ENCODE peak calls at places on chromosomes 2 and 18, in eight cellular contexts. W, R, S, A, Q, U, B and E are unnamed samples.

GRCh38 chr2:39571197-39571731 is 94.5 kb upstream of the TMEM178A start:
- DNase-seq in W (no peak), R (peak), S (no peak), A (no peak), Q (no peak), U (no peak), B (no peak), E (no peak)

GRCh38 chr2:105610444-105611327 is 134.0 kb upstream of the NCK2 start:
- DNase-seq in W (no peak), R (no peak), S (no peak), A (peak), Q (peak), U (peak), B (no peak), E (no peak)

GRCh38 chr18:36828157-36828629 is 609 bp downstream of the TPGS2 start:
- DNase-seq in W (no peak), R (peak), S (peak), A (peak), Q (peak), U (peak), B (peak), E (no peak)

GRCh38 chr2:75238670-75239330 is 39.5 kb upstream of the TACR1 start:
- DNase-seq in W (no peak), R (peak), S (no peak), A (peak), Q (no peak), U (no peak), B (peak), E (no peak)

GRCh38 chr2:191691016-191691725 is 13.2 kb downstream of the NABP1 start:
- DNase-seq in W (peak), R (peak), S (no peak), A (peak), Q (peak), U (peak), B (peak), E (no peak)

GRCh38 chr2:143885461-143885860 is 634.5 kb downstream of the ZEB2 start:
- DNase-seq in W (no peak), R (no peak), S (no peak), A (no peak), Q (no peak), U (no peak), B (no peak), E (no peak)

GRCh38 chr2:100613719-100614118 is 50.9 kb downstream of the PDCL3 start:
- DNase-seq in W (no peak), R (no peak), S (no peak), A (no peak), Q (no peak), U (no peak), B (no peak), E (no peak)

GRCh38 chr2:46335404-46335965 is 38.3 kb downstream of the EPAS1 start:
- DNase-seq in W (no peak), R (peak), S (no peak), A (peak), Q (peak), U (peak), B (peak), E (no peak)

GRCh38 chr2:40127890-40128548 is 323.9 kb downstream of the SLC8A1 start:
- DNase-seq in W (no peak), R (peak), S (no peak), A (peak), Q (no peak), U (no peak), B (peak), E (no peak)

GRCh38 chr2:30026091-30027055 is 105.0 kb upstream of the ALK start:
- DNase-seq in W (peak), R (peak), S (peak), A (peak), Q (peak), U (peak), B (peak), E (peak)

GRCh38 chr2:50529600-50530218 is 502.2 kb downstream of the NRXN1 start:
- DNase-seq in W (peak), R (peak), S (no peak), A (peak), Q (no peak), U (no peak), B (peak), E (no peak)

GRCh38 chr2:142008135-142008744 is 122.6 kb downstream of the LRP1B start:
- DNase-seq in W (no peak), R (peak), S (no peak), A (no peak), Q (peak), U (no peak), B (no peak), E (no peak)

GRCh38 chr2:27217173-27218121 is at the start of gene CAD:
- DNase-seq in W (peak), R (peak), S (peak), A (peak), Q (peak), U (peak), B (peak), E (peak)

GRCh38 chr2:64447317-64448060 is 6.5 kb upstream of the LGALSL start:
- DNase-seq in W (no peak), R (no peak), S (no peak), A (no peak), Q (no peak), U (no peak), B (no peak), E (no peak)

GRCh38 chr2:156064540-156064939 is 268.0 kb downstream of the NR4A2 start:
- DNase-seq in W (no peak), R (no peak), S (no peak), A (no peak), Q (no peak), U (no peak), B (no peak), E (no peak)

GRCh38 chr2:156065912-156066311 is 266.6 kb downstream of the NR4A2 start:
- DNase-seq in W (no peak), R (no peak), S (no peak), A (no peak), Q (no peak), U (peak), B (no peak), E (no peak)
- TF ChIP-seq CTCF in W (no peak), R (peak), S (no peak), A (no peak), Q (peak), U (peak), B (no peak), E (peak)

DNA sequence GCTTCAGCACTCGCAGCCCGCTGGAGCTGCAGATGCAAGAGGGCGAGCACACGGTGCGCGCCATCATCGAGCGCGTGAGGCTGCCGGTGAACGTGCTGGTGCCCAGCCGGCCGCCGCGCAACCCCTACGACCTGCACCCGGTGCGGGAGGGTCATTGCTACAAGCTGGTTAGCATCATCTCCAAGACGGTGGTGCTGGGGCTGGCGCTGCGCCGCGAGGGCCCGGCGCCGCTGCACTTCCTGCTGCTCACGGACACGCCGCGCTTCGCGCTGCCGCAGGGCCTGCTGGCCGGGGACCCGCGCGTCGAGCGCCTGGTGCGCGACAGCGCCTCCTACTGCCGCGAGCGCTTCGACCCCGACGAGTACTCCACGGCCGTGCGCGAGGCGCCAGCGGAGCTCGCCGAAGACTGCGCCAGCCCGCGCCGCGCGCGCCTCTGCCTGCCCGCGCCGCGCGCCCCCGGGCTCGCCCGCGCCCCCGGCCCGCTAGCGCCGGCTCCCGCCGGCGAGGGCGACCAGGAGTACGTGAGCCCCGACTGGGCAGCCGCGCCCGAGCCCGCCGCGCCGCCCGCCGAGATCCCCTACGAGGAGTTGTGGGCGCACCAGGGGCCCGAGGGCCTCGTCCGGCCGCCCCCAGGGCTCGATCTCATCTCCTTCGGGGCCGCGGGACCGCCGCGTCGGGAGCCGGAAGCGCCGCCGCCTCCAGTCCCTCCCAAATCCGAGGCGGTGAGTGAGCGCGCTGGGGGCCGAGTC is 11.8 kb downstream of the GAREM2 start:
- DNase-seq in W (peak), R (peak), S (peak), A (peak), Q (peak), U (peak), B (no peak), E (peak)
- TF ChIP-seq CTCF in W (peak), R (peak), S (peak), A (peak), Q (peak), U (peak), B (no peak), E (peak)

GRCh38 chr2:235501663-235502009 is 7.8 kb downstream of the AGAP1 start:
- DNase-seq in W (no peak), R (no peak), S (no peak), A (no peak), Q (no peak), U (no peak), B (no peak), E (no peak)

GRCh38 chr2:235505210-235505741 is 11.4 kb downstream of the AGAP1 start:
- DNase-seq in W (no peak), R (peak), S (peak), A (no peak), Q (no peak), U (peak), B (no peak), E (no peak)

GRCh38 chr2:235506997-235507615 is 13.3 kb downstream of the AGAP1 start:
- DNase-seq in W (no peak), R (no peak), S (no peak), A (no peak), Q (no peak), U (no peak), B (no peak), E (no peak)

GRCh38 chr2:235506291-235506996 is 12.6 kb downstream of the AGAP1 start:
- DNase-seq in W (no peak), R (peak), S (no peak), A (no peak), Q (no peak), U (peak), B (no peak), E (no peak)

DNA sequence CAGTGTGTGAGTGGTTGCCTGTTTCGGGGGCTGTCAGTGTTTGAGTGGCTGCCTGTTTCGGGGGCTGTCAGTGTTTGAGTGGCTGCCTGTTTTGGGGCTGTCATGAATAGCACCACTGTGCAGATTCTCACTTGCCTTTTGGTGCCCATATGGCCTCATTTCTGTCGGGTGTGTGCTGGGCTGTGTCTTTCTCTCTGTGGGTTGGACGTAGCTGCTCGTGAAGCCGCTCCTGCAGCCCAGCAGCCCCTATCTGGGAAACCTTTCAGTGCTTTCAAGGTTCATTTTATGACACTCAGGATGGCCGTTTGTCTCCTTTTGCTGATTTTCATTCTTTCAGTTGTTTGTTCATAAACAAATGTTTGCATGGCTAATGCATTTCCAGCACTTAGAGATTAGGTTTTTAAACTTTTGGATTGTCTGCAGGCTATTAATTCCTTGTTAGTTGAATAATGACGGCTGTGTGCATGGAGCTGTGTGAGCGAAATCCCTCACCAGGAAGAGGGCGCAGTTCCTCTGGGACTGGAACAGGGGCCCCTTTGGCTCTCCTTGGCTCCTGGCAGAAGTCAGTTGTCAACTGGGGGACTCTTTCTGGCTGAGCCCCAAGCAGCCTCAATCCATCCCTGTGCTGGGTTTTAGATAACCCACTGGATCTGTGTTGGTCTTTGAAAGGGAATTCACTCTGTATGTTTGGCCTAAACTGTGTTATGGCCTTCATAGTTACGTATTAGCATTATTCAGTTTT is 10.8 kb downstream of the AGAP1 start:
- DNase-seq in W (no peak), R (no peak), S (no peak), A (no peak), Q (no peak), U (no peak), B (no peak), E (no peak)
- TF ChIP-seq CTCF in W (no peak), R (no peak), S (no peak), A (no peak), Q (no peak), U (no peak), B (no peak), E (no peak)

DNA sequence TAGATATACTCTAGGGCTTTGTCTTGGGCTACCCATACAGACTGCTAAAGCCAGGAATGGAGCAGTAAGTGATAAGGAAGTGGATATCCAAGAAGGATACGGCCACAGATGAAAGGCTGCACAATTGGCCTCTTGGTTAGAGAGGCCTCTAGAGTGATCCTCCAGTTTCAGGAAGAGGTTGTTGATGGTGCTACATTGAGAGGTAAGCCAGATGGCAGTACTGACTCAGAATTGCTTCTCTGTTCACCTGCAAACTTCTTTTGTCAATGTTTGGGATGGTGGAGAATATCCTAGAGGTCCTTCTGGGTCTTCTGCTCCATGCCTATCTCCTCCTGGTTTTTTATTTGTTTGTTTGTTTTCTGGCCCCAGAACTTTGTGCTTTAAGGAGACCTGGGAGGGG is 226.8 kb upstream of the LRRTM1 start:
- DNase-seq in W (no peak), R (no peak), S (no peak), A (no peak), Q (no peak), U (no peak), B (no peak), E (no peak)
- TF ChIP-seq CTCF in W (no peak), R (no peak), S (no peak), A (no peak), Q (no peak), U (no peak), B (no peak), E (no peak)

GRCh38 chr18:3871687-3872086 is 421.7 kb downstream of the TGIF1 start:
- DNase-seq in W (no peak), R (no peak), S (no peak), A (no peak), Q (no peak), U (no peak), B (no peak), E (no peak)

GRCh38 chr18:3870914-3871313 is 420.9 kb downstream of the TGIF1 start:
- DNase-seq in W (no peak), R (no peak), S (no peak), A (no peak), Q (no peak), U (no peak), B (no peak), E (no peak)

GRCh38 chr18:3867768-3868445 is 417.9 kb downstream of the TGIF1 start:
- DNase-seq in W (no peak), R (peak), S (no peak), A (no peak), Q (no peak), U (no peak), B (no peak), E (no peak)

GRCh38 chr18:3867252-3867651 is 417.3 kb downstream of the TGIF1 start:
- DNase-seq in W (no peak), R (no peak), S (no peak), A (no peak), Q (no peak), U (no peak), B (no peak), E (no peak)

GRCh38 chr18:3869848-3870247 is 419.9 kb downstream of the TGIF1 start:
- DNase-seq in W (no peak), R (peak), S (no peak), A (peak), Q (no peak), U (no peak), B (peak), E (no peak)
- TF ChIP-seq CTCF in W (peak), R (peak), S (peak), A (peak), Q (peak), U (peak), B (peak), E (peak)

GRCh38 chr2:151947524-151948165 is 119.4 kb upstream of the ARL5A start:
- DNase-seq in W (no peak), R (no peak), S (no peak), A (peak), Q (no peak), U (peak), B (no peak), E (no peak)
- TF ChIP-seq CTCF in W (no peak), R (no peak), S (peak), A (no peak), Q (peak), U (no peak), B (peak), E (peak)

DNA sequence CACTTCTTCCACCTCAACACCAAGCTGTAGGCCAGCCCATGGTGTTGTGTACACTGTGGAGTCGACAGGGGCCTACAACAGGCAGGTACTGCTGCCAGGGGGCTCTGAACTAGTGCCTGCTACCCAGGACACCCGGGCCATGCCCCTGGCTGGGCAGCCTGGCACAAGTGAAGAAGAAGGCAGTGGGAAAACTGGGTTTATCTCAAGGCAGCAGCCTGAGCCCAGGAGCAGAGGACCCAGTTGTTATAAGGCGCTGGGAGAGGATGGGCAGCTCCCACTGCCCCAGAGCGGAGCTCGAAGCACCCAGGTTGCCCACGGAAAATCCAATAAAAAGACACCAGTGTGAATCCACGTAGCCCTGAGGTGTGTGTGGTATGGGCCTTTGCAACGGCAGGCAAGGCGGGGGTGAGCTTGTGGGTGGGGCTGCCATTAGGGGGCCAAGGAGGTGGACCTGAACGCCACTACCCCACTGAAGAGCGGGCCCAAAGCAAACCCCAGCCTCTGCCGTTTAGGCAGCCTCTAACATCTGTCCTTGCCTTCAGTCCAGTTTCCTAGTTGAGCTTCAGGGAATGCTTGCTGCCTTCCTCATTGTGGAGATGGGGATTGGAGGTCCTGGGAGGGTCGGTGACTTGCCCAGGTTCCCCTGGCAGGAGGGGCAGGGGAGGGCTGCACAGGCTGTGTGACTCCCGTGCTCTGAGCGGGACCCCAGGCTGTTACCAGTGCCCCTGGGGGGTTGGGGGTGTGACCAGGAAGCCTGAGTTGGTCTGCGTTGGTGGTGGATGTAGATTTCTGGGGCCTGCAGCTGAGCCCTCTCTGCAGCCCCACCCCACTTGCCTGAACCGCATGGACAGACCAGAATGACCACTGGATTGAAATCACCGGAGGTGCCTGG is 16.0 kb downstream of the ARID5A start:
- DNase-seq in W (no peak), R (no peak), S (peak), A (no peak), Q (no peak), U (no peak), B (no peak), E (peak)
- TF ChIP-seq CTCF in W (no peak), R (no peak), S (no peak), A (no peak), Q (no peak), U (no peak), B (no peak), E (no peak)

GRCh38 chr2:172200495-172201085 is 97.9 kb upstream of the DLX2 start:
- DNase-seq in W (no peak), R (peak), S (no peak), A (peak), Q (no peak), U (peak), B (peak), E (no peak)
- TF ChIP-seq CTCF in W (no peak), R (peak), S (peak), A (peak), Q (peak), U (peak), B (peak), E (peak)

GRCh38 chr2:48905696-48906095 is 150.2 kb upstream of the LHCGR start:
- DNase-seq in W (no peak), R (no peak), S (no peak), A (no peak), Q (no peak), U (no peak), B (no peak), E (no peak)

GRCh38 chr2:48902521-48902920 is 147.0 kb upstream of the LHCGR start:
- DNase-seq in W (no peak), R (no peak), S (no peak), A (no peak), Q (no peak), U (no peak), B (no peak), E (no peak)

GRCh38 chr2:48900321-48901014 is 144.9 kb upstream of the LHCGR start:
- DNase-seq in W (no peak), R (peak), S (no peak), A (no peak), Q (no peak), U (no peak), B (no peak), E (no peak)

GRCh38 chr2:48896870-48897269 is 141.3 kb upstream of the LHCGR start:
- DNase-seq in W (no peak), R (no peak), S (no peak), A (no peak), Q (no peak), U (no peak), B (no peak), E (no peak)

GRCh38 chr2:48901015-48901343 is 145.5 kb upstream of the LHCGR start:
- DNase-seq in W (no peak), R (no peak), S (no peak), A (no peak), Q (no peak), U (no peak), B (no peak), E (no peak)
- TF ChIP-seq CTCF in W (no peak), R (no peak), S (no peak), A (no peak), Q (no peak), U (no peak), B (no peak), E (no peak)